ENCODE peak calls at places on chromosomes 11 and 22, in four cellular contexts. One of them, this sample, is unnamed.

GRCh38 chr11:6607190-6607635 is 3.6 kb downstream of the ILK start:
- DNase-seq in K562: no peak
- DNase-seq in H1: no peak
- DNase-seq in GM12878: no peak
- DNase-seq in this sample: no peak

GRCh38 chr22:31148953-31149627 is 8.8 kb upstream of the PLA2G3 start:
- DNase-seq in H1: peak; percentile 71
- DNase-seq in K562: peak; percentile 51
- DNase-seq in GM12878: no peak
- DNase-seq in this sample: peak; percentile 66

GRCh38 chr22:39176673-39177455 is 24.4 kb upstream of the CBX7 start:
- DNase-seq in H1: no peak
- DNase-seq in K562: no peak
- DNase-seq in GM12878: no peak
- DNase-seq in this sample: no peak

GRCh38 chr11:116692318-116693106 is 80.3 kb downstream of the BUD13 start:
- DNase-seq in K562: no peak
- DNase-seq in GM12878: no peak
- DNase-seq in H1: no peak
- DNase-seq in this sample: no peak

GRCh38 chr11:34316347-34317037 is 41.3 kb downstream of the ABTB2 start:
- DNase-seq in GM12878: no peak
- DNase-seq in H1: no peak
- DNase-seq in K562: no peak
- DNase-seq in this sample: no peak

GRCh38 chr11:111565111-111565720 is 24.7 kb downstream of the LAYN start:
- DNase-seq in GM12878: peak; percentile 32
- DNase-seq in H1: no peak
- DNase-seq in K562: peak; percentile 70
- DNase-seq in this sample: peak; percentile 63

GRCh38 chr22:19681863-19682245 is 32.4 kb upstream of the SEPTIN5 start:
- DNase-seq in H1: no peak
- DNase-seq in GM12878: no peak
- DNase-seq in K562: no peak
- DNase-seq in this sample: no peak

GRCh38 chr22:25475554-25476022 is 88.9 kb upstream of the GRK3 start:
- DNase-seq in H1: no peak
- DNase-seq in K562: no peak
- DNase-seq in GM12878: no peak
- DNase-seq in this sample: no peak

GRCh38 chr11:115317428-115318185 is 186.6 kb downstream of the CADM1 start:
- DNase-seq in K562: no peak
- DNase-seq in GM12878: no peak
- DNase-seq in H1: no peak
- DNase-seq in this sample: no peak

GRCh38 chr22:30675436-30675835 is 7.8 kb upstream of the DUSP18 start:
- DNase-seq in K562: peak; percentile 50
- DNase-seq in H1: no peak
- DNase-seq in GM12878: no peak
- DNase-seq in this sample: no peak

GRCh38 chr11:75768909-75769771 is 562 bp downstream of the DGAT2 start:
- DNase-seq in K562: no peak
- DNase-seq in H1: no peak
- DNase-seq in GM12878: no peak
- DNase-seq in this sample: no peak

GRCh38 chr11:134379241-134379640 is 32.8 kb downstream of the B3GAT1 start:
- DNase-seq in K562: no peak
- DNase-seq in H1: no peak
- DNase-seq in GM12878: no peak
- DNase-seq in this sample: no peak

GRCh38 chr11:35390737-35391682 is 28.3 kb downstream of the SLC1A2 start:
- DNase-seq in GM12878: peak; percentile 82
- DNase-seq in H1: no peak
- DNase-seq in K562: no peak
- DNase-seq in this sample: no peak

GRCh38 chr11:113994077-113994954 is 19.4 kb downstream of the HTR3A start:
- DNase-seq in H1: no peak
- DNase-seq in GM12878: no peak
- DNase-seq in K562: peak; percentile 50
- DNase-seq in this sample: no peak

GRCh38 chr22:17772249-17772962 is 1.9 kb downstream of the BID start:
- DNase-seq in K562: no peak
- DNase-seq in GM12878: no peak
- DNase-seq in H1: no peak
- DNase-seq in this sample: no peak

GRCh38 chr22:43825651-43826050 is 13.5 kb upstream of the EFCAB6 start:
- DNase-seq in H1: no peak
- DNase-seq in K562: no peak
- DNase-seq in GM12878: no peak
- DNase-seq in this sample: no peak

GRCh38 chr11:36456136-36456535 is 53.9 kb downstream of the TRAF6 start:
- DNase-seq in GM12878: no peak
- DNase-seq in K562: no peak
- DNase-seq in H1: no peak
- DNase-seq in this sample: no peak

GRCh38 chr11:118074091-118074685 is 2.7 kb upstream of the TMPRSS4 start:
- DNase-seq in K562: no peak
- DNase-seq in H1: no peak
- DNase-seq in GM12878: no peak
- DNase-seq in this sample: no peak

GRCh38 chr22:24950272-24950902 is 2.1 kb upstream of the KIAA1671 start:
- DNase-seq in GM12878: no peak
- DNase-seq in H1: peak; percentile 72
- DNase-seq in K562: no peak
- DNase-seq in this sample: no peak

GRCh38 chr22:38284042-38284402 is 11.2 kb upstream of the TMEM184B start:
- DNase-seq in K562: no peak
- DNase-seq in H1: no peak
- DNase-seq in GM12878: no peak
- DNase-seq in this sample: no peak

GRCh38 chr11:30960387-30960992 is 374.3 kb upstream of the MPPED2 start:
- DNase-seq in GM12878: no peak
- DNase-seq in H1: no peak
- DNase-seq in K562: no peak
- DNase-seq in this sample: peak; percentile 35

GRCh38 chr22:45230026-45230845 is 10.5 kb downstream of the KIAA0930 start:
- DNase-seq in H1: no peak
- DNase-seq in K562: no peak
- DNase-seq in GM12878: no peak
- DNase-seq in this sample: no peak

GRCh38 chr11:1827095-1827797 is 7.5 kb upstream of the SYT8 start:
- DNase-seq in GM12878: no peak
- DNase-seq in K562: no peak
- DNase-seq in H1: no peak
- DNase-seq in this sample: no peak

GRCh38 chr11:47216141-47216798 is 1.5 kb downstream of the DDB2 start:
- DNase-seq in GM12878: peak; percentile 30
- DNase-seq in K562: no peak
- DNase-seq in H1: no peak
- DNase-seq in this sample: peak; percentile 45

GRCh38 chr11:62433553-62434301 is 14.9 kb downstream of the SCGB1A1 start:
- DNase-seq in K562: no peak
- DNase-seq in H1: no peak
- DNase-seq in GM12878: no peak
- DNase-seq in this sample: no peak

GRCh38 chr22:29626497-29627195 is 23.2 kb downstream of the NF2 start:
- DNase-seq in K562: no peak
- DNase-seq in H1: no peak
- DNase-seq in GM12878: no peak
- DNase-seq in this sample: no peak

GRCh38 chr22:29627196-29627535 is 23.7 kb downstream of the NF2 start:
- DNase-seq in H1: no peak
- DNase-seq in GM12878: no peak
- DNase-seq in K562: no peak
- DNase-seq in this sample: no peak

GRCh38 chr22:29623553-29624169 is 20.2 kb downstream of the NF2 start:
- DNase-seq in K562: no peak
- DNase-seq in GM12878: no peak
- DNase-seq in H1: no peak
- DNase-seq in this sample: no peak

GRCh38 chr22:29623059-29623458 is 19.6 kb downstream of the NF2 start:
- DNase-seq in K562: no peak
- DNase-seq in H1: no peak
- DNase-seq in GM12878: no peak
- DNase-seq in this sample: no peak

DNA sequence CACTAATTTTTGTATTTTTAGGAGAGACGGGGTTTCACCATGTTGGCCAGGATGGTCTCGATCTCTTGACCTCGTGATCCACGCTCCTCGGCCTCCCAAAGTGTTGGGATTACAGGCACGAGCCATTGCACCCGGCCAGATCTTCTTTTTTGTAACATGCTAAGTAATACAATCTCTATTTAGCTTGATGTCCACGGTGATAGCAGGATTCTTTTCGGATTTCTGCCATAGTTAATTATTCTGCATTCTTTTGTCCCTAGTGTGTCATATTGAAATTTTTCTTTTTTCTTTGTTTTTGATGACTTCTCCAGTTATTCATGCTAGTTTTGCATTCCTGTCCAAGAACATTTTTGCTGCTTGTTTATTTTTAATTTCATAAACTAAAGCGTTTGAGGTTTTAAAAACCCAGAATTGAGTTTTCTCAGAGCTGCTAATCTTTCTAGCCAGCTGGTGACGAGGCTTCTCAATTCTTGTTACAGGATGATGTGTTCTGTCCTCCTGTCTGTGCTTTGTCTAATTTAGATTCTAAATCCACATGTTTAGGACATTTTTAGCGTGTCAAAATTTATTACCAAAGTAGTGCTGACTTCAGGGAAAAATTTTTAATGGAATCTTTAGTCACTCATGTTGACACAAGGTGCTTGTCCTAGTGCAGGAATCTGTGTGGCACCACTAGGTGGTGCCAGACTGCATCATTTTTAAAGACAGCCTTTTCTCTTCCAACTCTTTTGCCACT is 21.8 kb downstream of the NF2 start:
- DNase-seq in GM12878: no peak
- DNase-seq in H1: no peak
- DNase-seq in K562: peak; percentile 42
- DNase-seq in this sample: no peak
- TF ChIP-seq POLR2AphosphoS5 in GM12878: no peak
- TF ChIP-seq POLR2AphosphoS5 in H1: no peak
- TF ChIP-seq POLR2AphosphoS5 in K562: no peak
- TF ChIP-seq POLR2AphosphoS5 in this sample: no peak

GRCh38 chr11:101354801-101355200 is 225.2 kb upstream of the PGR start:
- DNase-seq in H1: no peak
- DNase-seq in K562: no peak
- DNase-seq in GM12878: no peak
- DNase-seq in this sample: no peak

GRCh38 chr11:101362643-101363042 is 221.2 kb downstream of the TRPC6 start:
- DNase-seq in H1: no peak
- DNase-seq in K562: no peak
- DNase-seq in GM12878: no peak
- DNase-seq in this sample: no peak

DNA sequence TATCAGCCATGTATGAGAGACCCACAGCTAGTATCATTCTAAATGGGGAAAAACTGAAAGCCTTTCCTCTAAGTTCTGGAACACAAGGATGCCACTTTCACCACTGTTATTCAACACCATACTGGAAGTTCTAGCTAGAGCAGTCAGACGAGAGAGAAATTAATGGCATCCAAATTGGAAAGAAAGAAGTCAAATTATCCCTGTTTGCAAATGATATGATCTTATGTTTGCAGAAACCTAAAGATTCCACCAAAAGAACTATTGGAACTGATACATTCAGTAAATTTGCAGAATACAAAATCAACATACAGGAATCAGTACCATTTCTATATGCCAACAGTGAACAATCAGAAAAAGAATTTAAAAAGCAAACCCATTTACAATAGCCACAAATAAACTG is 226.0 kb downstream of the TRPC6 start:
- DNase-seq in K562: no peak
- DNase-seq in GM12878: no peak
- DNase-seq in H1: no peak
- DNase-seq in this sample: no peak
- TF ChIP-seq EGR1 in K562: no peak
- TF ChIP-seq EGR1 in GM12878: no peak
- TF ChIP-seq EGR1 in H1: no peak
- TF ChIP-seq EGR1 in this sample: no peak

DNA sequence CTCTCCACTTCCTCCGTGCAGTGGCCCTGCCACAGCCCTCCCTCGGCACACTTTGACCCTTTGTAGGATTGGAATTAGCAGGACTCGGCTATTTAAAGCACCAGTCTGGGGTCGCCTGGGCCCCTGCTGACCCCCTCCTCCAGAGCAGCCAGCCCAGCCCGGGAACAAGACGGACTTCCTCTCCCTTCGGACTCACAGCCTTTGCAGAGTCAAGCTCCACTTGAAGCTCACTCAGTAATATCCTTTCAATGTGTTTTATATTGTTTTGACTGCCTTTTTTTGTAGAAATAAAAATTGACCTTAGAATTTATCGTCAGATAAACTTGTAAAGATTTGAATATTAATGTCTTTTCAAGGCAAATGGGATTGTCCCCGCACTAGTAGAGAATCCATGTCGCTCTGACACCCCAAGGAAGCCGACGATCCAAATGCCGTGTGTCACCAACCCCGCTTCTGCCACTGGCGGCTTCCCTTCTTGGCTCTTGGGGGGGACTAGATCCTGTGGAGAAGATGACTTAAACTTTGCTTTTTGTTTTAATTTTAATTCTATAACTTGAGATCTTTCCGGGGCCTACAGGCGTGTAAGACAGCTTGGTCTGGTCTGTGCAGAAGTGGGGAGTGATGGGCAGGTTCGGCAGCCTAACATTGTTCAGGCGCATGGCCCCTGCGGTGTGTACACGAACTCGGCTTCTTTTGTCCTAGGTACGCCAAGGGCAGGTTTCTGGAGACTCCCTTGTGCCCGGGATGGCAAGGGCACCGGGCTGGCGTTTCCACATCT is 7.0 kb downstream of the YDJC start:
- DNase-seq in GM12878: no peak
- DNase-seq in K562: no peak
- DNase-seq in H1: no peak
- DNase-seq in this sample: no peak
- H4K20me1 ChIP-seq in GM12878: peaks cover 7% of the 10 kb centered on the region
- H4K20me1 ChIP-seq in K562: peaks cover 80% of the 10 kb centered on the region
- H4K20me1 ChIP-seq in H1: peaks cover 32% of the 10 kb centered on the region
- H4K20me1 ChIP-seq in this sample: no peaks in the 10 kb centered on the region

DNA sequence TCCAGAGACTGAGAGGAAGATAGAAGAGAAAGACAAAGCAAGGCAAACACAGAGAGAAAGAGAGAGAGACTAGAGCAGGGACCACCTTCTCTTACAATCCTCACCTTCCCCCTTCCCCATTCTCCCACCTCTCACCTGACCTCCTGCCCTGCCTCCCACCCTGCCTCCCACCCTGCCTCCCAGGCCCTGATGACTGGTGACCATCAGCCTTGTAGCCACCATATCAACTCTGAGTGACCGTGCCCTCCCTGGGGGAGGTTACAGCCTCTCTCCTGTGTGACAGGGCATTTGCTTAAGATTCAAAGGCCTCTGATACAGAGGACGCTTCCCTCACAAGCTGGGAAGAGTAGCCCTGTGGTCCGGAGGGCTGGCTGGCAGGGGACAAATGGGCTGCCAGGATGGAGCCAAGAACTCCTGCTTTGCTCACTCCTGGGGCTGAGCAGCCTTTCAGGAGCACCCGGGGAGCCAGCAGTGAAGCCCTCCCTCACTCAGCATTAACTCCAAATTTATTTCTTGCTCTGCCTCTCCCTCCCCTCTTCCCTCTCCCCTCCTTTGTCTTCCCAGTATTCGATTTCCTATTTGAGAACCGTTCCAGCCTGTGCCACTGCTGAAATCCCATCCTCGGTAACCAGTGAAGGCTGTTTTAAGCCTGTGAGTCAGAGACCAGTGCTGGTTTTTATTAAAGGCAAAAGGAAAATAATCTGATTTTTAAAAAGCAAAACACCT is 125.2 kb upstream of the SYT13 start:
- DNase-seq in GM12878: no peak
- DNase-seq in H1: no peak
- DNase-seq in K562: no peak
- DNase-seq in this sample: no peak
- TF ChIP-seq POLR2AphosphoS5 in GM12878: no peak
- TF ChIP-seq POLR2AphosphoS5 in H1: no peak
- TF ChIP-seq POLR2AphosphoS5 in K562: no peak
- TF ChIP-seq POLR2AphosphoS5 in this sample: no peak